ENCODE peak calls at places on chromosomes 6 and 20, in eight cellular contexts. D is EL; Y is Panc1; V is frontal cortex; U is brain microvascular endothelial cell; S is smooth muscle cell of the brain vasculature; X is activated CD4-positive, alpha-beta T cell treated with anti-CD3 and anti-CD28 coated beads for 24 hours; A is NAMALWA. I is an unnamed sample.

GRCh38 chr20:46056027-46056833 is 27.2 kb downstream of the SLC12A5 start:
- DNase-seq in Y (no peak), D (no peak), X (no peak), U (no peak), S (no peak), A (no peak), V (no peak), I (no peak)

GRCh38 chr6:107679457-107679856 is 144.7 kb downstream of the SCML4 start:
- DNase-seq in X (no peak), A (no peak), Y (no peak), U (peak; percentile 76), S (no peak), V (no peak), D (peak; percentile 37), I (no peak)

GRCh38 chr20:48826883-48827771 is 672 bp downstream of the PREX1 start:
- DNase-seq in D (peak; percentile 45), A (peak; percentile 43), Y (no peak), X (no peak), U (no peak), S (no peak), V (peak; percentile 62), I (peak; percentile 64)

GRCh38 chr6:14819001-14819400 is 426.9 kb upstream of the JARID2 start:
- DNase-seq in U (no peak), X (no peak), Y (no peak), A (no peak), S (no peak), V (no peak), D (peak; percentile 13), I (no peak)

GRCh38 chr6:315226-315625 is 22.9 kb downstream of the DUSP22 start:
- DNase-seq in D (no peak), U (no peak), S (no peak), A (no peak), X (no peak), V (no peak), Y (no peak), I (no peak)

GRCh38 chr6:161963634-161964244 is 689.9 kb upstream of the AGPAT4 start:
- DNase-seq in D (no peak), A (no peak), V (no peak), Y (no peak), U (no peak), X (no peak), S (no peak), I (no peak)

GRCh38 chr6:77403424-77403823 is 59.9 kb downstream of the HTR1B start:
- DNase-seq in A (no peak), S (no peak), Y (no peak), U (peak; percentile 65), V (no peak), X (no peak), D (peak; percentile 71), I (peak; percentile 58)

GRCh38 chr20:35465976-35466375 is 10.6 kb downstream of the CEP250 start:
- DNase-seq in S (no peak), V (no peak), X (no peak), Y (no peak), A (no peak), U (no peak), D (no peak), I (no peak)

GRCh38 chr6:159152014-159152413 is 17.2 kb upstream of the FNDC1 start:
- DNase-seq in X (no peak), D (no peak), S (no peak), A (no peak), U (no peak), Y (no peak), V (no peak), I (peak; percentile 37)

GRCh38 chr6:137911675-137912158 is 44.7 kb downstream of the TNFAIP3 start:
- DNase-seq in Y (no peak), X (no peak), A (no peak), S (no peak), U (no peak), V (no peak), D (no peak), I (no peak)

GRCh38 chr6:107763959-107764358 is 60.2 kb downstream of the SCML4 start:
- DNase-seq in Y (no peak), A (no peak), X (no peak), U (peak; percentile 64), S (no peak), V (no peak), D (peak; percentile 66), I (peak; percentile 91)

GRCh38 chr20:11170565-11170964 is 496.8 kb upstream of the JAG1 start:
- DNase-seq in Y (no peak), U (peak; percentile 59), V (no peak), S (no peak), D (peak; percentile 72), A (no peak), X (no peak), I (peak; percentile 56)

GRCh38 chr20:371755-372542 is 8.6 kb upstream of the TRIB3 start:
- DNase-seq in U (peak; percentile 55), A (no peak), D (peak; percentile 96), X (no peak), Y (no peak), V (no peak), S (no peak), I (peak; percentile 43)

GRCh38 chr6:36867471-36868224 is 7.0 kb downstream of the PPIL1 start:
- DNase-seq in A (no peak), X (no peak), S (no peak), D (no peak), U (no peak), Y (no peak), V (no peak), I (no peak)

GRCh38 chr6:87851674-87852260 is 149.7 kb upstream of the AKIRIN2 start:
- DNase-seq in A (no peak), V (no peak), D (no peak), U (no peak), S (no peak), Y (no peak), X (no peak), I (no peak)

GRCh38 chr6:7557652-7558051 is 16.2 kb downstream of the DSP start:
- DNase-seq in D (no peak), A (no peak), Y (no peak), V (no peak), S (no peak), X (no peak), U (no peak), I (no peak)

GRCh38 chr6:138520463-138520862 is 21.2 kb upstream of the NHSL1 start:
- DNase-seq in Y (no peak), S (no peak), D (peak; percentile 27), X (no peak), U (no peak), A (peak; percentile 56), V (no peak), I (peak; percentile 36)

GRCh38 chr6:82909551-82909950 is 156.1 kb downstream of the UBE3D start:
- DNase-seq in U (no peak), Y (no peak), V (no peak), S (no peak), X (no peak), A (no peak), D (peak; percentile 11), I (peak; percentile 11)

GRCh38 chr6:44967481-44967880 is 360.6 kb upstream of the RUNX2 start:
- DNase-seq in U (no peak), Y (no peak), D (peak; percentile 23), S (no peak), V (no peak), A (no peak), X (no peak), I (peak; percentile 29)

GRCh38 chr20:32188376-32189122 is 19.0 kb downstream of the PLAGL2 start:
- DNase-seq in V (no peak), A (no peak), U (no peak), S (no peak), D (no peak), Y (no peak), X (no peak), I (no peak)

GRCh38 chr6:5084787-5085637 is at the start of gene PPP1R3G:
- DNase-seq in X (no peak), Y (no peak), D (peak; percentile 63), A (no peak), V (peak; percentile 49), U (peak; percentile 35), S (no peak), I (peak; percentile 76)

GRCh38 chr20:36273414-36274247 is 32.5 kb upstream of the DLGAP4 start:
- DNase-seq in D (peak; percentile 23), U (peak; percentile 6), V (no peak), S (no peak), A (peak; percentile 62), Y (peak; percentile 12), X (no peak), I (peak; percentile 28)

GRCh38 chr6:73455865-73456629 is 4.0 kb upstream of the CGAS start:
- DNase-seq in D (no peak), U (no peak), V (no peak), Y (no peak), X (no peak), S (no peak), A (no peak), I (no peak)

GRCh38 chr6:57089687-57090457 is at the start of gene ZNF451:
- DNase-seq in D (peak; percentile 98), U (peak; percentile 96), X (peak; percentile 94), A (peak; percentile 98), Y (peak; percentile 86), V (peak; percentile 90), S (peak; percentile 81), I (peak; percentile 98)

GRCh38 chr6:149080511-149080910 is 237.0 kb upstream of the TAB2 start:
- DNase-seq in U (peak; percentile 69), D (peak; percentile 88), S (no peak), X (no peak), Y (no peak), V (no peak), A (no peak), I (no peak)

I was measured in astrocyte of the hippocampus.